ENCODE peak calls at places on chromosomes 2 and 18, in four cellular contexts. R, X, D and W are unnamed samples.

GRCh38 chr2:233421091-233421816 is 67.0 kb downstream of the DGKD start:
- DNase-seq in R (no peak), X (no peak), D (no peak), W (no peak)

GRCh38 chr2:85810376-85811172 is 56.8 kb downstream of the ATOH8 start:
- DNase-seq in R (no peak), X (no peak), D (no peak), W (no peak)

GRCh38 chr2:65782186-65782585 is 349.8 kb upstream of the SPRED2 start:
- DNase-seq in R (no peak), X (no peak), D (no peak), W (no peak)

GRCh38 chr2:102618452-102619413 is 620 bp upstream of the SLC9A2 start:
- DNase-seq in R (no peak), X (peak; percentile 58), D (no peak), W (no peak)

GRCh38 chr2:234290671-234291070 is 206.2 kb downstream of the ARL4C start:
- DNase-seq in R (no peak), X (no peak), D (no peak), W (no peak)

GRCh38 chr18:12770469-12771219 is 67.8 kb downstream of the PSMG2 start:
- DNase-seq in R (no peak), X (no peak), D (no peak), W (no peak)

GRCh38 chr2:156522824-156523440 is 86.8 kb downstream of the GPD2 start:
- DNase-seq in R (no peak), X (no peak), D (no peak), W (no peak)

GRCh38 chr2:111120253-111121027 is at the start of gene BCL2L11:
- DNase-seq in R (peak; percentile 97), X (peak; percentile 90), D (peak; percentile 91), W (peak; percentile 42)

GRCh38 chr2:43609304-43609883 is 13.6 kb upstream of the THADA start:
- DNase-seq in R (peak; percentile 55), X (no peak), D (peak; percentile 39), W (no peak)

GRCh38 chr18:70072678-70073077 is 125.0 kb upstream of the CD226 start:
- DNase-seq in R (no peak), X (no peak), D (peak; percentile 6), W (no peak)

GRCh38 chr18:32975166-32975441 is 202.3 kb upstream of the KLHL14 start:
- DNase-seq in R (no peak), X (no peak), D (no peak), W (no peak)

GRCh38 chr18:58838165-58838860 is 26.4 kb upstream of the ZNF532 start:
- DNase-seq in R (no peak), X (no peak), D (no peak), W (no peak)

GRCh38 chr18:67665266-67665665 is 148.7 kb upstream of the DSEL start:
- DNase-seq in R (no peak), X (no peak), D (peak; percentile 63), W (peak; percentile 6)

GRCh38 chr18:582465-582864 is 2.3 kb downstream of the CETN1 start:
- DNase-seq in R (no peak), X (no peak), D (no peak), W (no peak)

GRCh38 chr2:201118957-201119848 is 3.2 kb downstream of the CFLAR start:
- DNase-seq in R (peak; percentile 63), X (no peak), D (no peak), W (no peak)

GRCh38 chr2:203685789-203686433 is 20.5 kb upstream of the CD28 start:
- DNase-seq in R (no peak), X (no peak), D (no peak), W (no peak)

GRCh38 chr18:75474332-75474731 is 46.8 kb upstream of the SMIM21 start:
- DNase-seq in R (no peak), X (no peak), D (no peak), W (no peak)

GRCh38 chr2:43495727-43496126 is 100.1 kb downstream of the THADA start:
- DNase-seq in R (no peak), X (no peak), D (no peak), W (no peak)

GRCh38 chr2:951224-952006 is 766 bp downstream of the SNTG2 start:
- DNase-seq in R (no peak), X (no peak), D (no peak), W (no peak)

GRCh38 chr2:239932881-239933735 is 92.0 kb downstream of the NDUFA10 start:
- DNase-seq in R (no peak), X (no peak), D (no peak), W (no peak)

GRCh38 chr2:75021672-75022071 is 63.2 kb downstream of the POLE4 start:
- DNase-seq in R (no peak), X (no peak), D (no peak), W (no peak)

GRCh38 chr2:182187130-182187529 is 201.5 kb downstream of the PPP1R1C start:
- DNase-seq in R (no peak), X (no peak), D (no peak), W (no peak)

GRCh38 chr18:44823286-44823685 is 142.6 kb downstream of the SETBP1 start:
- DNase-seq in R (no peak), X (no peak), D (no peak), W (no peak)

GRCh38 chr18:43486462-43486861 is 209.2 kb upstream of the SYT4 start:
- DNase-seq in R (peak; percentile 15), X (no peak), D (no peak), W (no peak)

GRCh38 chr18:50469380-50469781 is 90.5 kb upstream of the MAPK4 start:
- DNase-seq in R (no peak), X (peak; percentile 32), D (no peak), W (no peak)

GRCh38 chr2:196101325-196101981 is 32.8 kb upstream of the DNAH7 start:
- DNase-seq in R (peak; percentile 74), X (no peak), D (peak; percentile 49), W (peak; percentile 49)

GRCh38 chr18:9001209-9001608 is 101.3 kb upstream of the NDUFV2 start:
- DNase-seq in R (no peak), X (no peak), D (no peak), W (no peak)

GRCh38 chr2:69253033-69253535 is 133.9 kb downstream of the GFPT1 start:
- DNase-seq in R (no peak), X (no peak), D (no peak), W (no peak)

GRCh38 chr2:147355706-147356105 is 489.1 kb upstream of the ACVR2A start:
- DNase-seq in R (no peak), X (no peak), D (no peak), W (no peak)

GRCh38 chr2:30276455-30276911 is 45.1 kb downstream of the LBH start:
- DNase-seq in R (no peak), X (no peak), D (no peak), W (no peak)

DNA sequence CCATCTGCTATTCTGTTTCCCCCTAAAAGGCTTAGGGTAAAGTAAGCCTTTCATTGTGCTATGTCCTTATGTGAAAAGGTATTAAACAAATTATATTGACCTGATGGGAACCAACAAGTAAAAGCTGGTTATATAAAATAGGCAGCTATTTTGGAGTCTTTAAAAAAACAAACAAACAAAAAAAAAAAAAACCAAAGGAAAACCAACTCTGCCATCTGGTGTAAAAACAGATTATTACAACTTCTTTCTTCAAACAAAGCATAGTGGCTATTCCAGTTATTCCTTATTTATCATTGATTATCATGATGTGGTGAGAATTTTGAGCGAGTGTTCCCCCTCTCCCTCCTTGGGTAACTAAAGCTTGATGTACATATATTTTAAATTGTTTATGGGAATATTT is 122.3 kb upstream of the FHL2 start:
- DNase-seq in R (no peak), X (no peak), D (no peak), W (no peak)
- TF ChIP-seq CTCF in R (peak; percentile 51), X (peak; percentile 72), D (peak; percentile 8), W (no peak)

GRCh38 chr2:170236639-170237037 is 58.7 kb downstream of the MYO3B start:
- DNase-seq in R (no peak), X (no peak), D (no peak), W (no peak)
- H3K4me3 ChIP-seq in R (no peak overlapping the region), X (no peak overlapping the region), D (no peak overlapping the region), W (no peak overlapping the region)

GRCh38 chr2:179261161-179261825 is 3.3 kb downstream of the SESTD1 start:
- DNase-seq in R (no peak), X (no peak), D (no peak), W (no peak)
- TF ChIP-seq CTCF in R (peak; percentile 20), X (no peak), D (no peak), W (no peak)

DNA sequence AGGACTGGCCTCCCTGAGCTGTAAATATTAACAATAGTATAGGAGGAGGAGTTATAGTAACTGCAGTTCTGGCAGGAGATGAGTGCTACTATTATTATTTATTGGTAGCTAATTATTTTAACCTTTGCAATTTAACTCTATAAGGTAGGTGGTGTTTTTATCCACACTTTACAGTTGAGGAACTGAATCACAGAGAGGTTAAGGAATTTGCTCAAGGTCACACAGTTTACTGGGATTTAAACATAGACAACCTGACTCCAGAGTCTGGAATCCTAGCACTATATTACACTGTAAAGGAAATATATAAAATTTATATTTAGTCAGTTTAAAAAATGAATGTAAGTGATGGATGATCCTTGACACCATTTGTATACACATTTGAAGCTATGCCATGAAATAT is 2.1 kb downstream of the ERICH2 start:
- DNase-seq in R (no peak), X (no peak), D (no peak), W (no peak)
- H3K4me3 ChIP-seq in R (no peak overlapping the region), X (no peak overlapping the region), D (no peak overlapping the region), W (no peak overlapping the region)

DNA sequence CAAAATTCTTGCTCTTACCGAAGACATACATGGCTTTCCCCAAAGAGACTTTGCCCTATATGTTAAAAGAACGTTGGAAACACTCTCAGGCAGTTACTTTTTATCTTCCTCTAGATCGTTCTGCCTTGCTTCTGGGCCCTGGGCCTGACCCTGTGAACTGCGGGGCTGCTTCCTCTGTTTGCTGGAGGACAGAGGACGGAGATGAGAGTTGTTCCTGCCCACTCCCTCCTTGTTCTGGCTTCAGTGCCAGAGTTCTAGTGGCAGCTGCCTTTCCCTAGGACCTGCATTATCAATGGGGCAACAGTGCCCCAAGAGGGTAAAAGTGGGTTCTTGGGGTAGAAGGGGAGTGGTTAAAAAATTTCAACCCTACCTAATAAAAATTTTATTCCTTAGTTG is 6.5 kb upstream of the FN1 start:
- DNase-seq in R (no peak), X (no peak), D (no peak), W (no peak)
- TF ChIP-seq CTCF in R (no peak), X (no peak), D (no peak), W (no peak)

DNA sequence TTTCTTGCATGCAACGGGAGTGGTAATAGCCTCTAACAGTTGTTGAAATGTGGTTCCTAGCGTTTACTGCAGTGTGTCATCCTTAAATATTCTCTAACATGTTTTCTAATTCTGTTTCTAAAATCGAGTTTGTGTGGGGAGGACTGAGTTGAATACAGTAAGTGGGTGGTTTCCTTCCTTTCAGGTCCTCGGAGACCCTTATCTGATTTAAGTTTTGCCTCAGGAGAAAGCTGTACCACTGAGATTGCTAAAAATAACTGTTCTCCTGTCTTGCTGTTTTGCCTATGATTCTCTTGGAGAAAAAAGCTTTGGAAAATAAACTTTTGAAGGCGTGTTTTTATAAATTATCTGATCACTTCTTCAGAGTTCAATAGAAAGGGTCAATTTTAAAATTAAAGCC is 59.4 kb upstream of the LRRTM1 start:
- DNase-seq in R (no peak), X (no peak), D (no peak), W (no peak)
- H3K4me3 ChIP-seq in R (no peak overlapping the region), X (no peak overlapping the region), D (no peak overlapping the region), W (no peak overlapping the region)

GRCh38 chr2:222693837-222694236 is 22.4 kb downstream of the MOGAT1 start:
- DNase-seq in R (peak; percentile 24), X (no peak), D (no peak), W (no peak)
- TF ChIP-seq CTCF in R (peak; percentile 37), X (peak; percentile 24), D (no peak), W (peak; percentile 26)